ENCODE peak calls at places on chromosomes 5 and 9, in four cellular contexts. F is K562, Y is GM12878, N is HepG2. Z is an unnamed sample.

GRCh38 chr5:143657814-143658395 is 154.1 kb upstream of the HMHB1 start:
- DNase-seq in F (no peak), Y (no peak), N (peak), Z (no peak)

GRCh38 chr9:125103021-125103420 is 40.3 kb downstream of the SCAI start:
- DNase-seq in F (no peak), Y (no peak), N (no peak), Z (no peak)

GRCh38 chr5:174922955-174923354 is 198.6 kb downstream of the MSX2 start:
- DNase-seq in F (no peak), Y (no peak), N (no peak), Z (no peak)

GRCh38 chr5:135650081-135650480 is 71.3 kb upstream of the CXCL14 start:
- DNase-seq in F (no peak), Y (no peak), N (no peak), Z (no peak)

GRCh38 chr9:91495450-91495849 is 71.8 kb upstream of the NFIL3 start:
- DNase-seq in F (no peak), Y (no peak), N (no peak), Z (no peak)

GRCh38 chr5:65766781-65767180 is 44.8 kb downstream of the NLN start:
- DNase-seq in F (no peak), Y (no peak), N (no peak), Z (no peak)

GRCh38 chr5:112737088-112737471 is 605 bp upstream of the APC start:
- DNase-seq in F (no peak), Y (no peak), N (no peak), Z (no peak)

GRCh38 chr5:142303576-142303975 is 21.2 kb downstream of the SPRY4 start:
- DNase-seq in F (no peak), Y (no peak), N (no peak), Z (no peak)

GRCh38 chr9:95167998-95168397 is 149.5 kb downstream of the FANCC start:
- DNase-seq in F (peak), Y (no peak), N (peak), Z (peak)

GRCh38 chr5:81631124-81631523 is 119.8 kb downstream of the SSBP2 start:
- DNase-seq in F (no peak), Y (peak), N (no peak), Z (no peak)

GRCh38 chr9:81690251-81690851 is 1.0 kb upstream of the TLE1 start:
- DNase-seq in F (no peak), Y (no peak), N (no peak), Z (no peak)

GRCh38 chr5:72355706-72356299 is 35.6 kb downstream of the PTCD2 start:
- DNase-seq in F (peak), Y (no peak), N (no peak), Z (no peak)

GRCh38 chr5:154162475-154163217 is 27.9 kb upstream of the GALNT10 start:
- DNase-seq in F (no peak), Y (no peak), N (no peak), Z (no peak)

GRCh38 chr9:16530669-16531461 is 339.6 kb downstream of the BNC2 start:
- DNase-seq in F (no peak), Y (no peak), N (no peak), Z (no peak)

GRCh38 chr9:131657890-131658752 is 81.8 kb downstream of the RAPGEF1 start:
- DNase-seq in F (no peak), Y (no peak), N (peak), Z (no peak)

GRCh38 chr5:72138943-72139467 is 31.7 kb downstream of the MAP1B start:
- DNase-seq in F (peak), Y (peak), N (no peak), Z (no peak)

GRCh38 chr9:33329117-33329563 is 38.8 kb downstream of the NFX1 start:
- DNase-seq in F (no peak), Y (no peak), N (no peak), Z (no peak)

GRCh38 chr9:2158111-2158610 is 143.0 kb downstream of the SMARCA2 start:
- DNase-seq in F (no peak), Y (peak), N (no peak), Z (no peak)

GRCh38 chr5:80181618-80182211 is 74.1 kb downstream of the SERINC5 start:
- DNase-seq in F (no peak), Y (no peak), N (peak), Z (no peak)

GRCh38 chr5:119339965-119340364 is 15.9 kb upstream of the TNFAIP8 start:
- DNase-seq in F (no peak), Y (no peak), N (no peak), Z (no peak)

GRCh38 chr5:119340597-119341218 is 15.1 kb upstream of the TNFAIP8 start:
- DNase-seq in F (no peak), Y (peak), N (no peak), Z (no peak)

GRCh38 chr5:119342414-119342813 is 13.4 kb upstream of the TNFAIP8 start:
- DNase-seq in F (no peak), Y (no peak), N (no peak), Z (no peak)

GRCh38 chr5:119343042-119343441 is 12.8 kb upstream of the TNFAIP8 start:
- DNase-seq in F (no peak), Y (no peak), N (no peak), Z (no peak)

GRCh38 chr5:119341452-119342349 is 14.1 kb upstream of the TNFAIP8 start:
- DNase-seq in F (no peak), Y (peak), N (no peak), Z (no peak)
- TF ChIP-seq HDAC6 in F (no peak), Y (no peak), N (no peak), Z (no peak)

DNA sequence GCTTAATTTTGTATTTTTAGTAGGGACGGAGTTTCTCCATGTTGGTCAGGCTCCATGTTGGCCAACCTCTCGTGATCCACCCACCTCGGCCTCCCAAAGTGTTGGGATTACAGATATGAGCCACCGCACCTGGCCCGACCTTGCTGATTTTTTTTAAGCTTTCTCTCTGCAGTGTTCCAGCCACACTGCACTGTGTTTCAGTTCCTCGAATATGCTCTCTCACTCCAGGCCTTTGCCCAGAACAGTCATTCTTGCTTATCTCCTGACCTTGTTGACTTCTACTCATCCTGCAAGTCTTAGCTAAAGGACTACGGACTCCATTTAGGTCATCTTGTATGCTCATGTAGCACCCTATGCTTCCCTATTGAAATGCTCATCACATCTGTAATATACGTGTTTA is 3.3 kb downstream of the SNAPC3 start:
- DNase-seq in F (no peak), Y (peak), N (no peak), Z (no peak)
- TF ChIP-seq HDAC2 in F (no peak), Y (no peak), N (no peak), Z (no peak)

DNA sequence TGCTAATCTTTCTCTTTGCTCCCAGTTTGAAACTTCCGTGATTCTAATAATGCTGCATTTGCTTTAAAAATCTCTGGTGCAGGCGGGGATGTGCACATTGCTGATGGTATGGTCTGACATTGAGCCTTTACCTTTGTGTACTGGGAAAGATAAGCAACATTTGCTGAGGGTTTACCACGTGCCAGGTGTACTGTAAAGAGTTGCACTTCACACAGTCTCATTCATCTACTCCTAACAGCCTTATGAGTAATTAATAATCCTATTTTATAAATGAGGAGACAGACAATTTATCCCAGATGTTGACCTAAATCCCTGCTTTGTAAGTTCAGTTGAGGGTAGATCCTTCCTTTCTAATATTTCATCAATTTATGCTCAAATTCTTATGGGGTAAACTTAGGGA is 726 bp upstream of the ADGRV1 start:
- DNase-seq in F (no peak), Y (no peak), N (no peak), Z (no peak)
- TF ChIP-seq HDAC6 in F (no peak), Y (no peak), N (no peak), Z (no peak)

GRCh38 chr5:109849478-109850088 is 159.9 kb downstream of the MAN2A1 start:
- DNase-seq in F (no peak), Y (no peak), N (no peak), Z (no peak)

GRCh38 chr5:109844148-109844547 is 154.4 kb downstream of the MAN2A1 start:
- DNase-seq in F (no peak), Y (no peak), N (no peak), Z (no peak)

GRCh38 chr5:109852371-109853160 is 162.8 kb downstream of the MAN2A1 start:
- DNase-seq in F (no peak), Y (no peak), N (no peak), Z (no peak)

GRCh38 chr5:109844695-109845094 is 155.0 kb downstream of the MAN2A1 start:
- DNase-seq in F (no peak), Y (no peak), N (no peak), Z (no peak)

GRCh38 chr5:109848130-109848529 is 158.4 kb downstream of the MAN2A1 start:
- DNase-seq in F (no peak), Y (no peak), N (no peak), Z (no peak)
- TF ChIP-seq HDAC2 in F (no peak), Y (no peak), N (no peak), Z (no peak)

GRCh38 chr5:136738829-136739228 is 373.5 kb upstream of the TRPC7 start:
- DNase-seq in F (no peak), Y (no peak), N (no peak), Z (no peak)

GRCh38 chr5:136749016-136749415 is 383.7 kb upstream of the TRPC7 start:
- DNase-seq in F (no peak), Y (no peak), N (no peak), Z (no peak)

GRCh38 chr5:136743052-136743451 is 377.7 kb upstream of the TRPC7 start:
- DNase-seq in F (no peak), Y (no peak), N (no peak), Z (no peak)
- TF ChIP-seq HDAC6 in F (no peak), Y (no peak), N (no peak), Z (no peak)

DNA sequence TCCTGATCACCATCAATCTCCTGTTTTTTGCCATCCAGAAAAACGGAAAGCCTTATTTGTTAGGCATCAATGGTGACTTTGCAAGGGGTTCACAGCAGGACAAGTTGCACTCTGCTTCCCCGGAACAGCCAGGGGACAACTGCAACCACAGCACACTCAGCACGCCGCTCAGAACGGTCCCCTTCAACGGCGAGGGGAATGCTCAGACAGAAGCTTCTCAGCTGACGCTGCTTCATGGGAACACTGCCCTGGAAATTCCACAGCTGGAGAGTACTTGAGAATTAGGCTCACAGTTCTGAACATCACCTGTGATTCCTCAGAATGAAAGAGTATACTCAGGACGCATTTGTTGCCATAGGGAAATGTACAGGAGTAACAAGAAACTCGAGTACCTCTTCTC is 40.1 kb upstream of the PLPP6 start:
- DNase-seq in F (no peak), Y (no peak), N (no peak), Z (no peak)
- TF ChIP-seq HDAC2 in F (no peak), Y (no peak), N (no peak), Z (no peak)

GRCh38 chr9:135281151-135281550 is 193.7 kb downstream of the OLFM1 start:
- DNase-seq in F (no peak), Y (no peak), N (no peak), Z (peak)
- TF ChIP-seq HDAC6 in F (no peak), Y (no peak), N (no peak), Z (no peak)

GRCh38 chr5:157193699-157194424 is 13.2 kb downstream of the ITK start:
- DNase-seq in F (no peak), Y (no peak), N (no peak), Z (no peak)
- TF ChIP-seq HDAC2 in F (no peak), Y (no peak), N (no peak), Z (no peak)

GRCh38 chr5:36272136-36272665 is 29.5 kb downstream of the RANBP3L start:
- DNase-seq in F (no peak), Y (no peak), N (no peak), Z (no peak)

GRCh38 chr5:36273809-36274526 is 27.7 kb downstream of the RANBP3L start:
- DNase-seq in F (no peak), Y (no peak), N (no peak), Z (no peak)

GRCh38 chr5:36279054-36279698 is 22.5 kb downstream of the RANBP3L start:
- DNase-seq in F (no peak), Y (no peak), N (no peak), Z (no peak)

DNA sequence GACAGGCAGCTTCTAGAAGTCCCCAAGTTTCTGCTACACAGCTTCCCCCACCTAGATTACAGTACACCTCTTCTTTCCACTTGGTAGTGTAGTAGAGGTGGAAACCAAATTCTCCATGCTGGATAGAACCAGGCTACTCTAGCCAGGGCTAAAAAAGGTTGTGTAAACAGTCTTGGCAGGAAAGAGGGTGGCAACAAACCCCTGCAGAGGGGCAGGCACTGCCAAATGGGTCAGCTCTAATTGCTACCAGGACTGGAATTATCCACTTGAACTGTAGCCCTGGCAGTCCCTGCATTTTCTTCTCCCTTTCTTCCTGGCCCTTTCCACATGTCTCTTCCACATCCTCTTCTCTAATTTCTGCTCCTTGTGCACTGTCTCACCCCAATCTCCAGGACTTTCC is 24.8 kb downstream of the RANBP3L start:
- DNase-seq in F (no peak), Y (no peak), N (no peak), Z (no peak)
- TF ChIP-seq HDAC6 in F (no peak), Y (no peak), N (no peak), Z (no peak)

GRCh38 chr5:6728011-6728794 is 15.0 kb downstream of the TENT4A start:
- DNase-seq in F (no peak), Y (no peak), N (no peak), Z (no peak)

GRCh38 chr5:6728795-6729183 is 15.6 kb downstream of the TENT4A start:
- DNase-seq in F (no peak), Y (no peak), N (no peak), Z (no peak)

GRCh38 chr5:6730807-6731206 is 17.6 kb downstream of the TENT4A start:
- DNase-seq in F (no peak), Y (no peak), N (no peak), Z (no peak)

GRCh38 chr5:6730407-6730806 is 17.2 kb downstream of the TENT4A start:
- DNase-seq in F (no peak), Y (no peak), N (no peak), Z (no peak)

DNA sequence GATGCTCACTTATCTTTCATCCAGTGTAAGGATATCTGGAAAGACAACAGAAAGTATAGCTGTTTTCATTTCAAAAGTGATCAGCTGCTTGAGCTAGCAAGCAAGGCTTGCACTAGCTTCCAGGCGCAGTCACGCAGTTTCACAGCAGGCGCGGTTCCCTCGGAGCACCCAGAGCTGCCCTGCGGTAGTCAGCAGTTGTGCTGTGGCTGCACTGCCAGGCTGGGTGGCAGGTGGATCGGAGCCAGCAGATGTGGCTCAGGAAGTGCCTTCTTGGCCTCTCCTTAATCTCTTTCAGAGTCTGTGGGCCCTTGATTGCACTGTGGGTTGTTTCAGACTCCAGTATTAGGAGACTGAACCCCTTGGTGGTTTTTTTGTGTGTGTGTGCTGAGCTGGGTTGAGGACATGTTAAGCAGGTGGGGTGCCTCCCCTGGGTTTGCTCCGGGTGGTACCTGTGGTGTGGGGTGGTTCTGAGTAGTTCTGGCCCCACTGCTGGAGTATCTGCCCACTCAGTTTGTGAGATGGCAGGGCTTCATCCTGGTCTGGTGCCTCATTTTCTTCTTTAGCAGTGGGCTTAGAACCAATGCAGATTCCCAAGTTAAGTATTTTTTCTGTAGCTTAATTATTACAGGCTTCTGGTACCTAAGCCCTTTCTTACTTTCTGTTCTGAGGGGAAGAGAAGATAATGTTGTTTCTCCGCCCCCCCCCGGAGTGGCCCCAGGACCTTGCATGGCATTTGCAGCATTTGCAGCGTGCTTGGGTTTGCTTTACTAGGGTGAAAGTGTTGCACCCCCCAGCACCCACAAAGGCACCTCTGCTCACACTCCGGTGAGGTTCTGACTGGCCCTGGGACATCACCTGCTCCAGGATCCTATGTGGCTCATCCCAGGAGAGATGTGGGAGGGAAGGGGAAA is 16.4 kb downstream of the TENT4A start:
- DNase-seq in F (no peak), Y (no peak), N (no peak), Z (no peak)
- TF ChIP-seq HDAC2 in F (no peak), Y (no peak), N (no peak), Z (no peak)